ENCODE peak calls at places on chromosome 9, in seven cellular contexts. One of them, this sample, is unnamed.

GRCh38 chr9:72382405-72382804 is 17.4 kb upstream of the ZFAND5 start:
- DNase-seq in occipital lobe: no peak
- DNase-seq in stimulated activated CD4-positive, alpha-beta T cell treated with anti-CD3 and anti-CD28 coated beads, Interleukin-15, amount 100 ng/mL, for 1 hour: no peak
- DNase-seq in globus pallidus: no peak
- DNase-seq in left kidney: no peak
- DNase-seq in activated CD4-positive, alpha-beta T cell treated with anti-CD3 and anti-CD28 coated beads for 24 hours: no peak
- DNase-seq in D341Med: no peak
- DNase-seq in this sample: no peak

GRCh38 chr9:128341435-128341849 is 1.1 kb downstream of the SLC27A4 start:
- DNase-seq in stimulated activated CD4-positive, alpha-beta T cell treated with anti-CD3 and anti-CD28 coated beads, Interleukin-15, amount 100 ng/mL, for 1 hour: peak
- DNase-seq in D341Med: peak
- DNase-seq in globus pallidus: peak
- DNase-seq in occipital lobe: no peak
- DNase-seq in activated CD4-positive, alpha-beta T cell treated with anti-CD3 and anti-CD28 coated beads for 24 hours: peak
- DNase-seq in left kidney: peak
- DNase-seq in this sample: no peak

GRCh38 chr9:36897019-36897418 is 137.0 kb downstream of the PAX5 start:
- DNase-seq in globus pallidus: no peak
- DNase-seq in occipital lobe: no peak
- DNase-seq in D341Med: no peak
- DNase-seq in activated CD4-positive, alpha-beta T cell treated with anti-CD3 and anti-CD28 coated beads for 24 hours: no peak
- DNase-seq in stimulated activated CD4-positive, alpha-beta T cell treated with anti-CD3 and anti-CD28 coated beads, Interleukin-15, amount 100 ng/mL, for 1 hour: no peak
- DNase-seq in left kidney: no peak
- DNase-seq in this sample: no peak

GRCh38 chr9:114059047-114059803 is 18.9 kb downstream of the AMBP start:
- DNase-seq in stimulated activated CD4-positive, alpha-beta T cell treated with anti-CD3 and anti-CD28 coated beads, Interleukin-15, amount 100 ng/mL, for 1 hour: no peak
- DNase-seq in globus pallidus: no peak
- DNase-seq in activated CD4-positive, alpha-beta T cell treated with anti-CD3 and anti-CD28 coated beads for 24 hours: no peak
- DNase-seq in left kidney: no peak
- DNase-seq in D341Med: no peak
- DNase-seq in occipital lobe: no peak
- DNase-seq in this sample: no peak

GRCh38 chr9:137648396-137648795 is 29.6 kb downstream of the EHMT1 start:
- DNase-seq in D341Med: no peak
- DNase-seq in globus pallidus: no peak
- DNase-seq in stimulated activated CD4-positive, alpha-beta T cell treated with anti-CD3 and anti-CD28 coated beads, Interleukin-15, amount 100 ng/mL, for 1 hour: no peak
- DNase-seq in activated CD4-positive, alpha-beta T cell treated with anti-CD3 and anti-CD28 coated beads for 24 hours: no peak
- DNase-seq in occipital lobe: no peak
- DNase-seq in left kidney: no peak
- DNase-seq in this sample: no peak

GRCh38 chr9:127828262-127829031 is 25.8 kb downstream of the FPGS start:
- DNase-seq in stimulated activated CD4-positive, alpha-beta T cell treated with anti-CD3 and anti-CD28 coated beads, Interleukin-15, amount 100 ng/mL, for 1 hour: no peak
- DNase-seq in left kidney: peak
- DNase-seq in globus pallidus: peak
- DNase-seq in D341Med: no peak
- DNase-seq in occipital lobe: no peak
- DNase-seq in activated CD4-positive, alpha-beta T cell treated with anti-CD3 and anti-CD28 coated beads for 24 hours: no peak
- DNase-seq in this sample: no peak

GRCh38 chr9:89775641-89776040 is 170.8 kb downstream of the GADD45G start:
- DNase-seq in left kidney: no peak
- DNase-seq in occipital lobe: no peak
- DNase-seq in stimulated activated CD4-positive, alpha-beta T cell treated with anti-CD3 and anti-CD28 coated beads, Interleukin-15, amount 100 ng/mL, for 1 hour: no peak
- DNase-seq in D341Med: no peak
- DNase-seq in activated CD4-positive, alpha-beta T cell treated with anti-CD3 and anti-CD28 coated beads for 24 hours: no peak
- DNase-seq in globus pallidus: no peak
- DNase-seq in this sample: no peak

GRCh38 chr9:129148463-129149204 is 29.4 kb downstream of the IER5L start:
- DNase-seq in stimulated activated CD4-positive, alpha-beta T cell treated with anti-CD3 and anti-CD28 coated beads, Interleukin-15, amount 100 ng/mL, for 1 hour: no peak
- DNase-seq in left kidney: no peak
- DNase-seq in globus pallidus: no peak
- DNase-seq in activated CD4-positive, alpha-beta T cell treated with anti-CD3 and anti-CD28 coated beads for 24 hours: no peak
- DNase-seq in D341Med: no peak
- DNase-seq in occipital lobe: no peak
- DNase-seq in this sample: no peak

GRCh38 chr9:83041771-83042170 is 21.2 kb downstream of the RASEF start:
- DNase-seq in occipital lobe: no peak
- DNase-seq in stimulated activated CD4-positive, alpha-beta T cell treated with anti-CD3 and anti-CD28 coated beads, Interleukin-15, amount 100 ng/mL, for 1 hour: no peak
- DNase-seq in activated CD4-positive, alpha-beta T cell treated with anti-CD3 and anti-CD28 coated beads for 24 hours: no peak
- DNase-seq in globus pallidus: no peak
- DNase-seq in D341Med: no peak
- DNase-seq in left kidney: no peak
- DNase-seq in this sample: no peak

GRCh38 chr9:110128664-110129329 is 79.2 kb downstream of the C9orf152 start:
- DNase-seq in D341Med: no peak
- DNase-seq in occipital lobe: no peak
- DNase-seq in left kidney: peak
- DNase-seq in stimulated activated CD4-positive, alpha-beta T cell treated with anti-CD3 and anti-CD28 coated beads, Interleukin-15, amount 100 ng/mL, for 1 hour: no peak
- DNase-seq in activated CD4-positive, alpha-beta T cell treated with anti-CD3 and anti-CD28 coated beads for 24 hours: no peak
- DNase-seq in globus pallidus: no peak
- DNase-seq in this sample: no peak

GRCh38 chr9:14127656-14128055 is 186.3 kb downstream of the NFIB start:
- DNase-seq in occipital lobe: no peak
- DNase-seq in D341Med: no peak
- DNase-seq in activated CD4-positive, alpha-beta T cell treated with anti-CD3 and anti-CD28 coated beads for 24 hours: no peak
- DNase-seq in stimulated activated CD4-positive, alpha-beta T cell treated with anti-CD3 and anti-CD28 coated beads, Interleukin-15, amount 100 ng/mL, for 1 hour: no peak
- DNase-seq in globus pallidus: no peak
- DNase-seq in left kidney: no peak
- DNase-seq in this sample: no peak

GRCh38 chr9:20659474-20659962 is 24.5 kb upstream of the FOCAD start:
- DNase-seq in left kidney: no peak
- DNase-seq in D341Med: no peak
- DNase-seq in activated CD4-positive, alpha-beta T cell treated with anti-CD3 and anti-CD28 coated beads for 24 hours: no peak
- DNase-seq in globus pallidus: no peak
- DNase-seq in occipital lobe: no peak
- DNase-seq in stimulated activated CD4-positive, alpha-beta T cell treated with anti-CD3 and anti-CD28 coated beads, Interleukin-15, amount 100 ng/mL, for 1 hour: no peak
- DNase-seq in this sample: no peak

GRCh38 chr9:129128689-129129088 is 17.5 kb downstream of the PTPA start:
- DNase-seq in left kidney: no peak
- DNase-seq in D341Med: no peak
- DNase-seq in occipital lobe: no peak
- DNase-seq in activated CD4-positive, alpha-beta T cell treated with anti-CD3 and anti-CD28 coated beads for 24 hours: no peak
- DNase-seq in stimulated activated CD4-positive, alpha-beta T cell treated with anti-CD3 and anti-CD28 coated beads, Interleukin-15, amount 100 ng/mL, for 1 hour: no peak
- DNase-seq in globus pallidus: no peak
- DNase-seq in this sample: no peak

GRCh38 chr9:14415947-14416346 is 102.0 kb upstream of the NFIB start:
- DNase-seq in occipital lobe: no peak
- DNase-seq in D341Med: no peak
- DNase-seq in activated CD4-positive, alpha-beta T cell treated with anti-CD3 and anti-CD28 coated beads for 24 hours: no peak
- DNase-seq in left kidney: no peak
- DNase-seq in globus pallidus: no peak
- DNase-seq in stimulated activated CD4-positive, alpha-beta T cell treated with anti-CD3 and anti-CD28 coated beads, Interleukin-15, amount 100 ng/mL, for 1 hour: no peak
- DNase-seq in this sample: no peak

GRCh38 chr9:4298255-4299005 is 1.4 kb downstream of the GLIS3 start:
- DNase-seq in D341Med: peak
- DNase-seq in stimulated activated CD4-positive, alpha-beta T cell treated with anti-CD3 and anti-CD28 coated beads, Interleukin-15, amount 100 ng/mL, for 1 hour: no peak
- DNase-seq in occipital lobe: no peak
- DNase-seq in globus pallidus: no peak
- DNase-seq in left kidney: peak
- DNase-seq in activated CD4-positive, alpha-beta T cell treated with anti-CD3 and anti-CD28 coated beads for 24 hours: no peak
- DNase-seq in this sample: no peak

GRCh38 chr9:122518841-122519240 is at the start of gene OR1J4:
- DNase-seq in D341Med: no peak
- DNase-seq in left kidney: no peak
- DNase-seq in occipital lobe: no peak
- DNase-seq in activated CD4-positive, alpha-beta T cell treated with anti-CD3 and anti-CD28 coated beads for 24 hours: no peak
- DNase-seq in globus pallidus: no peak
- DNase-seq in stimulated activated CD4-positive, alpha-beta T cell treated with anti-CD3 and anti-CD28 coated beads, Interleukin-15, amount 100 ng/mL, for 1 hour: no peak
- DNase-seq in this sample: no peak

GRCh38 chr9:105054488-105054887 is 126.5 kb upstream of the ABCA1 start:
- DNase-seq in stimulated activated CD4-positive, alpha-beta T cell treated with anti-CD3 and anti-CD28 coated beads, Interleukin-15, amount 100 ng/mL, for 1 hour: no peak
- DNase-seq in globus pallidus: no peak
- DNase-seq in activated CD4-positive, alpha-beta T cell treated with anti-CD3 and anti-CD28 coated beads for 24 hours: no peak
- DNase-seq in occipital lobe: no peak
- DNase-seq in D341Med: no peak
- DNase-seq in left kidney: no peak
- DNase-seq in this sample: no peak

GRCh38 chr9:107615325-107615724 is 125.8 kb upstream of the KLF4 start:
- DNase-seq in left kidney: no peak
- DNase-seq in occipital lobe: no peak
- DNase-seq in stimulated activated CD4-positive, alpha-beta T cell treated with anti-CD3 and anti-CD28 coated beads, Interleukin-15, amount 100 ng/mL, for 1 hour: no peak
- DNase-seq in globus pallidus: no peak
- DNase-seq in D341Med: no peak
- DNase-seq in activated CD4-positive, alpha-beta T cell treated with anti-CD3 and anti-CD28 coated beads for 24 hours: no peak
- DNase-seq in this sample: no peak

GRCh38 chr9:36210722-36211121 is 20.0 kb downstream of the CLTA start:
- DNase-seq in occipital lobe: no peak
- DNase-seq in stimulated activated CD4-positive, alpha-beta T cell treated with anti-CD3 and anti-CD28 coated beads, Interleukin-15, amount 100 ng/mL, for 1 hour: no peak
- DNase-seq in globus pallidus: no peak
- DNase-seq in activated CD4-positive, alpha-beta T cell treated with anti-CD3 and anti-CD28 coated beads for 24 hours: no peak
- DNase-seq in left kidney: no peak
- DNase-seq in D341Med: no peak
- DNase-seq in this sample: no peak

GRCh38 chr9:129458155-129458661 is 162.7 kb downstream of the C9orf50 start:
- DNase-seq in D341Med: no peak
- DNase-seq in globus pallidus: peak
- DNase-seq in occipital lobe: no peak
- DNase-seq in activated CD4-positive, alpha-beta T cell treated with anti-CD3 and anti-CD28 coated beads for 24 hours: no peak
- DNase-seq in stimulated activated CD4-positive, alpha-beta T cell treated with anti-CD3 and anti-CD28 coated beads, Interleukin-15, amount 100 ng/mL, for 1 hour: peak
- DNase-seq in left kidney: peak
- DNase-seq in this sample: no peak

GRCh38 chr9:71648453-71648852 is 119.9 kb downstream of the CEMIP2 start:
- DNase-seq in left kidney: no peak
- DNase-seq in stimulated activated CD4-positive, alpha-beta T cell treated with anti-CD3 and anti-CD28 coated beads, Interleukin-15, amount 100 ng/mL, for 1 hour: no peak
- DNase-seq in occipital lobe: no peak
- DNase-seq in activated CD4-positive, alpha-beta T cell treated with anti-CD3 and anti-CD28 coated beads for 24 hours: no peak
- DNase-seq in D341Med: no peak
- DNase-seq in globus pallidus: no peak
- DNase-seq in this sample: no peak

GRCh38 chr9:97853844-97854695 is 1.0 kb downstream of the FOXE1 start:
- DNase-seq in D341Med: peak
- DNase-seq in occipital lobe: no peak
- DNase-seq in activated CD4-positive, alpha-beta T cell treated with anti-CD3 and anti-CD28 coated beads for 24 hours: peak
- DNase-seq in stimulated activated CD4-positive, alpha-beta T cell treated with anti-CD3 and anti-CD28 coated beads, Interleukin-15, amount 100 ng/mL, for 1 hour: peak
- DNase-seq in globus pallidus: no peak
- DNase-seq in left kidney: peak
- DNase-seq in this sample: no peak

GRCh38 chr9:76394896-76395244 is 644 bp upstream of the RFK start:
- DNase-seq in D341Med: peak
- DNase-seq in globus pallidus: peak
- DNase-seq in activated CD4-positive, alpha-beta T cell treated with anti-CD3 and anti-CD28 coated beads for 24 hours: peak
- DNase-seq in left kidney: peak
- DNase-seq in stimulated activated CD4-positive, alpha-beta T cell treated with anti-CD3 and anti-CD28 coated beads, Interleukin-15, amount 100 ng/mL, for 1 hour: peak
- DNase-seq in occipital lobe: peak
- DNase-seq in this sample: no peak

GRCh38 chr9:81825831-81826540 is 102.2 kb upstream of the SPATA31D4 start:
- DNase-seq in activated CD4-positive, alpha-beta T cell treated with anti-CD3 and anti-CD28 coated beads for 24 hours: no peak
- DNase-seq in D341Med: no peak
- DNase-seq in globus pallidus: no peak
- DNase-seq in left kidney: no peak
- DNase-seq in occipital lobe: no peak
- DNase-seq in stimulated activated CD4-positive, alpha-beta T cell treated with anti-CD3 and anti-CD28 coated beads, Interleukin-15, amount 100 ng/mL, for 1 hour: no peak
- DNase-seq in this sample: no peak

GRCh38 chr9:4062966-4063365 is 236.9 kb downstream of the GLIS3 start:
- DNase-seq in occipital lobe: no peak
- DNase-seq in D341Med: no peak
- DNase-seq in globus pallidus: no peak
- DNase-seq in stimulated activated CD4-positive, alpha-beta T cell treated with anti-CD3 and anti-CD28 coated beads, Interleukin-15, amount 100 ng/mL, for 1 hour: no peak
- DNase-seq in left kidney: no peak
- DNase-seq in activated CD4-positive, alpha-beta T cell treated with anti-CD3 and anti-CD28 coated beads for 24 hours: no peak
- DNase-seq in this sample: no peak

GRCh38 chr9:98944130-98945074 is 695 bp downstream of the COL15A1 start:
- DNase-seq in left kidney: no peak
- DNase-seq in occipital lobe: no peak
- DNase-seq in activated CD4-positive, alpha-beta T cell treated with anti-CD3 and anti-CD28 coated beads for 24 hours: no peak
- DNase-seq in globus pallidus: no peak
- DNase-seq in stimulated activated CD4-positive, alpha-beta T cell treated with anti-CD3 and anti-CD28 coated beads, Interleukin-15, amount 100 ng/mL, for 1 hour: no peak
- DNase-seq in D341Med: peak
- DNase-seq in this sample: no peak

GRCh38 chr9:130243015-130243881 is 22.3 kb upstream of the HMCN2 start:
- DNase-seq in activated CD4-positive, alpha-beta T cell treated with anti-CD3 and anti-CD28 coated beads for 24 hours: peak
- DNase-seq in occipital lobe: peak
- DNase-seq in stimulated activated CD4-positive, alpha-beta T cell treated with anti-CD3 and anti-CD28 coated beads, Interleukin-15, amount 100 ng/mL, for 1 hour: peak
- DNase-seq in left kidney: peak
- DNase-seq in globus pallidus: peak
- DNase-seq in D341Med: peak
- DNase-seq in this sample: no peak

GRCh38 chr9:130331573-130331972 is 66.0 kb downstream of the HMCN2 start:
- DNase-seq in globus pallidus: no peak
- DNase-seq in stimulated activated CD4-positive, alpha-beta T cell treated with anti-CD3 and anti-CD28 coated beads, Interleukin-15, amount 100 ng/mL, for 1 hour: no peak
- DNase-seq in left kidney: no peak
- DNase-seq in D341Med: no peak
- DNase-seq in occipital lobe: no peak
- DNase-seq in activated CD4-positive, alpha-beta T cell treated with anti-CD3 and anti-CD28 coated beads for 24 hours: no peak
- DNase-seq in this sample: no peak

GRCh38 chr9:76537150-76537646 is 78.2 kb downstream of the GCNT1 start:
- DNase-seq in globus pallidus: peak
- DNase-seq in left kidney: no peak
- DNase-seq in stimulated activated CD4-positive, alpha-beta T cell treated with anti-CD3 and anti-CD28 coated beads, Interleukin-15, amount 100 ng/mL, for 1 hour: no peak
- DNase-seq in activated CD4-positive, alpha-beta T cell treated with anti-CD3 and anti-CD28 coated beads for 24 hours: no peak
- DNase-seq in occipital lobe: no peak
- DNase-seq in D341Med: no peak
- DNase-seq in this sample: no peak

GRCh38 chr9:86036555-86036954 is 62.8 kb downstream of the GOLM1 start:
- DNase-seq in activated CD4-positive, alpha-beta T cell treated with anti-CD3 and anti-CD28 coated beads for 24 hours: no peak
- DNase-seq in occipital lobe: no peak
- DNase-seq in globus pallidus: no peak
- DNase-seq in stimulated activated CD4-positive, alpha-beta T cell treated with anti-CD3 and anti-CD28 coated beads, Interleukin-15, amount 100 ng/mL, for 1 hour: no peak
- DNase-seq in D341Med: no peak
- DNase-seq in left kidney: peak
- DNase-seq in this sample: no peak

This sample was measured in esophagus squamous epithelium.